ENCODE peak calls at places on chromosomes 1 and 21, in seven cellular contexts. G is NCI-H1930, R is omental fat pad, T is amniotic stem cell, S is small intestine, P is caudate nucleus, W is C1 segment of cervical spinal cord. K is an unnamed sample.

GRCh38 chr1:168477792-168478191 is 66.0 kb downstream of the XCL2 start:
- DNase-seq in S (no peak), R (no peak), P (no peak), G (no peak), W (no peak), T (no peak), K (no peak)

GRCh38 chr1:151680812-151681211 is 35.8 kb downstream of the CELF3 start:
- DNase-seq in S (no peak), T (peak), P (no peak), W (no peak), G (no peak), R (no peak), K (no peak)

GRCh38 chr1:35369922-35370671 is 101.6 kb downstream of the ZMYM4 start:
- DNase-seq in R (no peak), P (peak), T (peak), G (no peak), S (no peak), W (peak), K (peak)

GRCh38 chr1:92711473-92712165 is 73.3 kb downstream of the EVI5 start:
- DNase-seq in S (no peak), T (no peak), W (no peak), R (no peak), P (no peak), G (no peak), K (no peak)

GRCh38 chr1:172322219-172323061 is 98.0 kb upstream of the C1orf105 start:
- DNase-seq in R (no peak), G (no peak), S (no peak), W (no peak), T (peak), P (no peak), K (peak)

GRCh38 chr1:25743164-25744139 is 56.5 kb upstream of the SELENON start:
- DNase-seq in T (no peak), S (no peak), R (peak), W (peak), G (no peak), P (peak), K (peak)

GRCh38 chr1:48236716-48237470 is 14.4 kb downstream of the SLC5A9 start:
- DNase-seq in P (no peak), W (no peak), G (no peak), T (no peak), R (no peak), S (peak), K (peak)

GRCh38 chr21:35484856-35485255 is 435.8 kb upstream of the RUNX1 start:
- DNase-seq in G (no peak), W (no peak), S (no peak), P (no peak), R (no peak), T (no peak), K (no peak)

GRCh38 chr1:29801561-29801973 is 565.2 kb downstream of the PTPRU start:
- DNase-seq in R (no peak), T (no peak), P (no peak), G (no peak), S (no peak), W (no peak), K (no peak)

GRCh38 chr1:39047374-39048229 is 21.5 kb downstream of the NDUFS5 start:
- DNase-seq in T (peak), W (no peak), P (no peak), G (no peak), R (peak), S (no peak), K (no peak)

GRCh38 chr1:233081686-233082085 is 131.3 kb downstream of the NTPCR start:
- DNase-seq in R (no peak), G (no peak), P (no peak), W (no peak), T (no peak), S (no peak), K (peak)

GRCh38 chr1:231091853-231092301 is 51.8 kb upstream of the FAM89A start:
- DNase-seq in P (no peak), W (no peak), S (peak), T (no peak), G (no peak), R (no peak), K (peak)

GRCh38 chr1:12480748-12481362 is 137.2 kb downstream of the DHRS3 start:
- DNase-seq in R (no peak), T (peak), W (no peak), G (no peak), P (no peak), S (peak), K (peak)

GRCh38 chr1:3998086-3998485 is 98.0 kb upstream of the C1orf174 start:
- DNase-seq in G (no peak), S (no peak), P (no peak), W (no peak), R (no peak), T (no peak), K (no peak)

GRCh38 chr21:44670642-44671432 is 4.1 kb upstream of the KRTAP12-2 start:
- DNase-seq in T (no peak), W (no peak), R (no peak), S (no peak), G (no peak), P (no peak), K (no peak)

GRCh38 chr1:10061276-10061675 is 28.5 kb downstream of the UBE4B start:
- DNase-seq in S (no peak), G (no peak), T (no peak), R (no peak), W (no peak), P (no peak), K (no peak)

GRCh38 chr1:65174585-65174984 is 26.6 kb downstream of the AK4 start:
- DNase-seq in S (no peak), R (no peak), W (no peak), G (no peak), P (no peak), T (peak), K (peak)

GRCh38 chr1:86687595-86687994 is 16.8 kb upstream of the SH3GLB1 start:
- DNase-seq in S (peak), W (no peak), R (no peak), P (no peak), T (no peak), G (no peak), K (peak)

GRCh38 chr1:40133839-40134238 is 27.3 kb upstream of the RLF start:
- DNase-seq in S (no peak), W (no peak), T (no peak), P (no peak), R (no peak), G (no peak), K (no peak)

GRCh38 chr1:171576144-171576543 is 45.9 kb upstream of the MYOCOS start:
- DNase-seq in S (no peak), T (no peak), G (no peak), P (no peak), R (no peak), W (no peak), K (no peak)

GRCh38 chr1:203796223-203796747 is 862 bp downstream of the ZBED6 start:
- DNase-seq in G (no peak), P (no peak), T (no peak), R (no peak), W (no peak), S (peak), K (peak)

GRCh38 chr1:162055062-162055461 is 14.4 kb upstream of the NOS1AP start:
- DNase-seq in R (no peak), S (no peak), G (no peak), P (no peak), W (no peak), T (peak), K (peak)

GRCh38 chr1:164755674-164756073 is 196.7 kb downstream of the PBX1 start:
- DNase-seq in G (no peak), T (no peak), P (no peak), S (no peak), W (no peak), R (no peak), K (peak)

GRCh38 chr1:56330400-56331026 is 248.8 kb downstream of the PLPP3 start:
- DNase-seq in R (no peak), T (peak), G (no peak), S (no peak), P (no peak), W (no peak), K (peak)

GRCh38 chr1:109214695-109215623 is 1.2 kb downstream of the SARS1 start:
- DNase-seq in G (peak), R (no peak), W (peak), S (peak), P (no peak), T (peak), K (peak)

GRCh38 chr1:118461154-118461553 is 276.1 kb upstream of the SPAG17 start:
- DNase-seq in P (no peak), W (no peak), S (no peak), R (no peak), T (no peak), G (no peak), K (no peak)

GRCh38 chr1:89198081-89198480 is 661 bp downstream of the GBP4 start:
- DNase-seq in R (no peak), P (no peak), T (no peak), G (no peak), S (peak), W (no peak), K (no peak)

GRCh38 chr1:221162352-221162751 is 283.1 kb downstream of the HLX start:
- DNase-seq in W (no peak), G (no peak), T (no peak), R (no peak), P (no peak), S (no peak), K (no peak)

GRCh38 chr21:38486221-38486620 is 12.1 kb downstream of the ERG start:
- DNase-seq in S (no peak), R (no peak), T (peak), W (no peak), P (no peak), G (no peak), K (no peak)

GRCh38 chr21:41361786-41362604 is at the start of gene MX2:
- DNase-seq in P (no peak), S (peak), G (no peak), T (no peak), W (no peak), R (peak), K (no peak)

GRCh38 chr1:171424494-171424893 is 60.8 kb upstream of the PRRC2C start:
- DNase-seq in P (no peak), R (no peak), G (no peak), S (no peak), W (no peak), T (no peak), K (no peak)

GRCh38 chr1:5686925-5687706 is 305.1 kb downstream of the NPHP4 start:
- DNase-seq in R (no peak), T (no peak), G (no peak), P (no peak), S (no peak), W (no peak), K (no peak)

GRCh38 chr21:25350056-25350455 is 257.2 kb downstream of the MRPL39 start:
- DNase-seq in S (no peak), R (no peak), T (peak), P (no peak), W (no peak), G (no peak), K (peak)

GRCh38 chr1:221284028-221284427 is 404.8 kb downstream of the HLX start:
- DNase-seq in R (no peak), S (no peak), G (no peak), T (no peak), P (no peak), W (no peak), K (peak)

GRCh38 chr1:42014823-42015222 is 96.1 kb upstream of the HIVEP3 start:
- DNase-seq in P (no peak), T (no peak), S (no peak), R (no peak), G (no peak), W (no peak), K (no peak)

GRCh38 chr1:74731399-74732052 is 1.3 kb downstream of the CRYZ start:
- DNase-seq in G (no peak), R (no peak), P (no peak), W (no peak), S (peak), T (no peak), K (no peak)

GRCh38 chr1:207815913-207816312 is 64.1 kb downstream of the CD46 start:
- DNase-seq in G (no peak), S (no peak), T (no peak), W (no peak), P (no peak), R (no peak), K (no peak)

GRCh38 chr1:31712041-31712440 is 8.2 kb upstream of the COL16A1 start:
- DNase-seq in P (no peak), R (no peak), G (no peak), T (no peak), S (no peak), W (no peak), K (no peak)

GRCh38 chr1:214853340-214853739 is 229.2 kb upstream of the KCNK2 start:
- DNase-seq in R (no peak), W (no peak), P (no peak), T (no peak), S (no peak), G (no peak), K (no peak)

K was measured in NCI-H69.